ENCODE peak calls at places on chromosomes 7 and 10, in six cellular contexts. One of them, this sample, is unnamed.

GRCh38 chr7:131835141-131835540 is 278.7 kb upstream of the PODXL start:
- DNase-seq in activated CD8-positive, alpha-beta memory T cell treated with anti-CD3 and anti-CD28 coated beads for 24 hours: no peak
- DNase-seq in T-helper 2 cell: no peak
- DNase-seq in Daoy: no peak
- DNase-seq in tibial nerve: no peak
- DNase-seq in stimulated activated CD4-positive, alpha-beta T cell treated with anti-CD3 and anti-CD28 coated beads, Interleukin-2, amount 100 ng/mL, for 48 hours: no peak
- DNase-seq in this sample: no peak

GRCh38 chr10:112526906-112527305 is 79.9 kb downstream of the VTI1A start:
- DNase-seq in stimulated activated CD4-positive, alpha-beta T cell treated with anti-CD3 and anti-CD28 coated beads, Interleukin-2, amount 100 ng/mL, for 48 hours: no peak
- DNase-seq in T-helper 2 cell: no peak
- DNase-seq in activated CD8-positive, alpha-beta memory T cell treated with anti-CD3 and anti-CD28 coated beads for 24 hours: no peak
- DNase-seq in tibial nerve: no peak
- DNase-seq in Daoy: no peak
- DNase-seq in this sample: no peak

GRCh38 chr7:158025651-158026600 is 561.7 kb downstream of the PTPRN2 start:
- DNase-seq in stimulated activated CD4-positive, alpha-beta T cell treated with anti-CD3 and anti-CD28 coated beads, Interleukin-2, amount 100 ng/mL, for 48 hours: no peak
- DNase-seq in Daoy: no peak
- DNase-seq in T-helper 2 cell: no peak
- DNase-seq in tibial nerve: no peak
- DNase-seq in activated CD8-positive, alpha-beta memory T cell treated with anti-CD3 and anti-CD28 coated beads for 24 hours: no peak
- DNase-seq in this sample: no peak

GRCh38 chr7:81767883-81768282 is 2.0 kb downstream of the HGF start:
- DNase-seq in stimulated activated CD4-positive, alpha-beta T cell treated with anti-CD3 and anti-CD28 coated beads, Interleukin-2, amount 100 ng/mL, for 48 hours: no peak
- DNase-seq in Daoy: no peak
- DNase-seq in tibial nerve: no peak
- DNase-seq in T-helper 2 cell: no peak
- DNase-seq in activated CD8-positive, alpha-beta memory T cell treated with anti-CD3 and anti-CD28 coated beads for 24 hours: no peak
- DNase-seq in this sample: no peak

GRCh38 chr10:112000466-112000865 is 183.1 kb downstream of the GPAM start:
- DNase-seq in Daoy: no peak
- DNase-seq in activated CD8-positive, alpha-beta memory T cell treated with anti-CD3 and anti-CD28 coated beads for 24 hours: no peak
- DNase-seq in tibial nerve: no peak
- DNase-seq in T-helper 2 cell: no peak
- DNase-seq in stimulated activated CD4-positive, alpha-beta T cell treated with anti-CD3 and anti-CD28 coated beads, Interleukin-2, amount 100 ng/mL, for 48 hours: no peak
- DNase-seq in this sample: peak; percentile 17

GRCh38 chr7:90982228-90982627 is 282.0 kb upstream of the FZD1 start:
- DNase-seq in tibial nerve: no peak
- DNase-seq in T-helper 2 cell: no peak
- DNase-seq in Daoy: no peak
- DNase-seq in stimulated activated CD4-positive, alpha-beta T cell treated with anti-CD3 and anti-CD28 coated beads, Interleukin-2, amount 100 ng/mL, for 48 hours: no peak
- DNase-seq in activated CD8-positive, alpha-beta memory T cell treated with anti-CD3 and anti-CD28 coated beads for 24 hours: no peak
- DNase-seq in this sample: no peak

GRCh38 chr7:33813331-33813730 is 92.0 kb upstream of the BMPER start:
- DNase-seq in stimulated activated CD4-positive, alpha-beta T cell treated with anti-CD3 and anti-CD28 coated beads, Interleukin-2, amount 100 ng/mL, for 48 hours: no peak
- DNase-seq in tibial nerve: no peak
- DNase-seq in Daoy: no peak
- DNase-seq in T-helper 2 cell: no peak
- DNase-seq in activated CD8-positive, alpha-beta memory T cell treated with anti-CD3 and anti-CD28 coated beads for 24 hours: no peak
- DNase-seq in this sample: no peak

GRCh38 chr10:115525141-115525540 is 432.0 kb downstream of the ATRNL1 start:
- DNase-seq in stimulated activated CD4-positive, alpha-beta T cell treated with anti-CD3 and anti-CD28 coated beads, Interleukin-2, amount 100 ng/mL, for 48 hours: no peak
- DNase-seq in tibial nerve: no peak
- DNase-seq in activated CD8-positive, alpha-beta memory T cell treated with anti-CD3 and anti-CD28 coated beads for 24 hours: no peak
- DNase-seq in T-helper 2 cell: no peak
- DNase-seq in Daoy: no peak
- DNase-seq in this sample: no peak

GRCh38 chr7:28272461-28272877 is 91.9 kb upstream of the JAZF1 start:
- DNase-seq in tibial nerve: no peak
- DNase-seq in stimulated activated CD4-positive, alpha-beta T cell treated with anti-CD3 and anti-CD28 coated beads, Interleukin-2, amount 100 ng/mL, for 48 hours: peak; percentile 8
- DNase-seq in T-helper 2 cell: no peak
- DNase-seq in Daoy: peak; percentile 44
- DNase-seq in activated CD8-positive, alpha-beta memory T cell treated with anti-CD3 and anti-CD28 coated beads for 24 hours: no peak
- DNase-seq in this sample: peak; percentile 23

GRCh38 chr10:130400890-130401289 is 264.7 kb downstream of the GLRX3 start:
- DNase-seq in tibial nerve: no peak
- DNase-seq in activated CD8-positive, alpha-beta memory T cell treated with anti-CD3 and anti-CD28 coated beads for 24 hours: no peak
- DNase-seq in stimulated activated CD4-positive, alpha-beta T cell treated with anti-CD3 and anti-CD28 coated beads, Interleukin-2, amount 100 ng/mL, for 48 hours: no peak
- DNase-seq in T-helper 2 cell: no peak
- DNase-seq in Daoy: no peak
- DNase-seq in this sample: no peak

GRCh38 chr7:135164357-135165021 is 6.0 kb downstream of the CYREN start:
- DNase-seq in activated CD8-positive, alpha-beta memory T cell treated with anti-CD3 and anti-CD28 coated beads for 24 hours: no peak
- DNase-seq in stimulated activated CD4-positive, alpha-beta T cell treated with anti-CD3 and anti-CD28 coated beads, Interleukin-2, amount 100 ng/mL, for 48 hours: no peak
- DNase-seq in tibial nerve: no peak
- DNase-seq in T-helper 2 cell: no peak
- DNase-seq in Daoy: no peak
- DNase-seq in this sample: no peak

GRCh38 chr7:145156834-145157233 is 321.0 kb upstream of the TPK1 start:
- DNase-seq in T-helper 2 cell: no peak
- DNase-seq in activated CD8-positive, alpha-beta memory T cell treated with anti-CD3 and anti-CD28 coated beads for 24 hours: no peak
- DNase-seq in Daoy: no peak
- DNase-seq in stimulated activated CD4-positive, alpha-beta T cell treated with anti-CD3 and anti-CD28 coated beads, Interleukin-2, amount 100 ng/mL, for 48 hours: no peak
- DNase-seq in tibial nerve: no peak
- DNase-seq in this sample: no peak

GRCh38 chr7:101598422-101598957 is 30.6 kb downstream of the MYL10 start:
- DNase-seq in tibial nerve: no peak
- DNase-seq in stimulated activated CD4-positive, alpha-beta T cell treated with anti-CD3 and anti-CD28 coated beads, Interleukin-2, amount 100 ng/mL, for 48 hours: no peak
- DNase-seq in Daoy: no peak
- DNase-seq in activated CD8-positive, alpha-beta memory T cell treated with anti-CD3 and anti-CD28 coated beads for 24 hours: no peak
- DNase-seq in T-helper 2 cell: no peak
- DNase-seq in this sample: no peak

GRCh38 chr10:110754375-110755120 is 110.4 kb downstream of the RBM20 start:
- DNase-seq in Daoy: no peak
- DNase-seq in T-helper 2 cell: no peak
- DNase-seq in activated CD8-positive, alpha-beta memory T cell treated with anti-CD3 and anti-CD28 coated beads for 24 hours: no peak
- DNase-seq in stimulated activated CD4-positive, alpha-beta T cell treated with anti-CD3 and anti-CD28 coated beads, Interleukin-2, amount 100 ng/mL, for 48 hours: no peak
- DNase-seq in tibial nerve: no peak
- DNase-seq in this sample: no peak

GRCh38 chr10:87818505-87819273 is 663 bp upstream of the ATAD1 start:
- DNase-seq in activated CD8-positive, alpha-beta memory T cell treated with anti-CD3 and anti-CD28 coated beads for 24 hours: peak; percentile 84
- DNase-seq in stimulated activated CD4-positive, alpha-beta T cell treated with anti-CD3 and anti-CD28 coated beads, Interleukin-2, amount 100 ng/mL, for 48 hours: peak; percentile 47
- DNase-seq in tibial nerve: no peak
- DNase-seq in T-helper 2 cell: peak; percentile 17
- DNase-seq in Daoy: peak; percentile 17
- DNase-seq in this sample: no peak